ENCODE peak calls at places on chromosomes 16 and 17, in ten cellular contexts. J is vagina, P is A549, A is lower leg skin, T is esophagus squamous epithelium, G is BJ, K is NB4, Y is heart right ventricle, L is AG04450, O is pancreas. V is an unnamed sample.

GRCh38 chr16:23071202-23072083 is 77.8 kb downstream of the USP31 start:
- DNase-seq in J (no peak), P (no peak), A (no peak), T (no peak), G (no peak), K (no peak), Y (peak; percentile 50), L (no peak), O (no peak), V (no peak)

GRCh38 chr17:13429201-13429600 is 172.5 kb downstream of the HS3ST3A1 start:
- DNase-seq in J (no peak), P (no peak), A (no peak), T (no peak), G (peak; percentile 65), K (no peak), Y (no peak), L (peak; percentile 78), O (no peak), V (no peak)

GRCh38 chr17:50468120-50469004 is at the start of gene CHAD:
- DNase-seq in J (peak; percentile 86), P (no peak), A (no peak), T (no peak), G (no peak), K (no peak), Y (no peak), L (no peak), O (no peak), V (no peak)

GRCh38 chr16:57091200-57091989 is 988 bp upstream of the CPNE2 start:
- DNase-seq in J (no peak), P (peak; percentile 65), A (no peak), T (no peak), G (no peak), K (peak; percentile 47), Y (peak; percentile 36), L (no peak), O (no peak), V (no peak)

GRCh38 chr17:45228121-45228941 is 6.6 kb downstream of the FMNL1 start:
- DNase-seq in J (no peak), P (peak; percentile 73), A (no peak), T (no peak), G (no peak), K (no peak), Y (no peak), L (no peak), O (peak; percentile 78), V (no peak)

GRCh38 chr16:56241596-56241995 is 50.3 kb downstream of the GNAO1 start:
- DNase-seq in J (no peak), P (no peak), A (no peak), T (no peak), G (peak; percentile 47), K (no peak), Y (no peak), L (no peak), O (no peak), V (no peak)

GRCh38 chr16:15523092-15523541 is 88.7 kb downstream of the BMERB1 start:
- DNase-seq in J (no peak), P (peak; percentile 71), A (no peak), T (no peak), G (no peak), K (peak; percentile 70), Y (no peak), L (no peak), O (no peak), V (no peak)

GRCh38 chr16:81495321-81496234 is 51.0 kb downstream of the CMIP start:
- DNase-seq in J (no peak), P (no peak), A (no peak), T (no peak), G (no peak), K (peak; percentile 61), Y (no peak), L (no peak), O (peak; percentile 76), V (no peak)

GRCh38 chr17:37700881-37701280 is 44.0 kb downstream of the HNF1B start:
- DNase-seq in J (no peak), P (no peak), A (no peak), T (no peak), G (no peak), K (no peak), Y (no peak), L (no peak), O (no peak), V (no peak)

GRCh38 chr17:37699285-37699973 is 45.4 kb downstream of the HNF1B start:
- DNase-seq in J (no peak), P (no peak), A (no peak), T (no peak), G (no peak), K (no peak), Y (no peak), L (no peak), O (no peak), V (no peak)

GRCh38 chr17:37698856-37699255 is 46.0 kb downstream of the HNF1B start:
- DNase-seq in J (no peak), P (no peak), A (no peak), T (no peak), G (no peak), K (no peak), Y (no peak), L (no peak), O (no peak), V (no peak)

GRCh38 chr17:37702605-37703004 is 42.3 kb downstream of the HNF1B start:
- DNase-seq in J (no peak), P (peak; percentile 83), A (no peak), T (no peak), G (peak; percentile 72), K (no peak), Y (no peak), L (peak; percentile 41), O (no peak), V (no peak)

GRCh38 chr17:37701424-37702020 is 43.3 kb downstream of the HNF1B start:
- DNase-seq in J (no peak), P (peak; percentile 50), A (no peak), T (no peak), G (no peak), K (peak; percentile 55), Y (no peak), L (no peak), O (no peak), V (no peak)
- H3K4me3 ChIP-seq in J (no peak overlapping the region), P (no peak overlapping the region), A (no peak overlapping the region), T (no peak overlapping the region), G (no peak overlapping the region), K (peak overlapping the region; percentile 1), Y (no peak overlapping the region), L (no peak overlapping the region), O (no peak overlapping the region), V (no peak overlapping the region)

GRCh38 chr17:43659823-43660222 is 1.9 kb downstream of the MEOX1 start:
- DNase-seq in J (no peak), P (no peak), A (no peak), T (no peak), G (no peak), K (no peak), Y (no peak), L (no peak), O (no peak), V (no peak)

GRCh38 chr17:43658890-43659289 is 2.8 kb downstream of the MEOX1 start:
- DNase-seq in J (no peak), P (no peak), A (no peak), T (no peak), G (no peak), K (no peak), Y (no peak), L (no peak), O (no peak), V (no peak)

GRCh38 chr17:43660816-43661493 is 767 bp downstream of the MEOX1 start:
- DNase-seq in J (no peak), P (no peak), A (no peak), T (no peak), G (no peak), K (no peak), Y (no peak), L (no peak), O (no peak), V (no peak)

GRCh38 chr17:43661699-43662431 is at the start of gene MEOX1:
- DNase-seq in J (no peak), P (no peak), A (no peak), T (no peak), G (peak; percentile 41), K (no peak), Y (peak; percentile 56), L (no peak), O (no peak), V (peak; percentile 37)

DNA sequence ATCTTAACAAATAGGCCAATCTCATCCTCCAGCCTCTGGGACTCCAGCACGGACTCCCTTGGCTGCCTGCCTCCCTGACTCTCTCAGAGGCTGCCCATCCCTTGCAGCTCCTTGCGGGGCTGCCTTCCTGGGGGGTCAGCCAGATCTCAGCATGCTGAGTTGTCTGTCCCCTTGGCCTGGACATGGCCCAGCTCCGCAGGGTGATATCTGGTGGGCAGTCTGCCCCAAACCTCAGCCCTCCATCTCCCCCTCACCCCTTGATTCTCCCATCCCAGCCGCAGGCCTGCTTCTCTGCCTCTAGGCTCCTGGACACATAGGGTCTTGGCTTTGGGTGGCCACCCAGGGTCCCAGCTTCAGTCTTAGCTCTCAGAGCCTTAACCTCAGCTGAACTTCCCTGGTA is 1.5 kb downstream of the MEOX1 start:
- DNase-seq in J (no peak), P (no peak), A (no peak), T (no peak), G (no peak), K (no peak), Y (no peak), L (no peak), O (no peak), V (no peak)
- TF ChIP-seq CTCF in J (no peak), P (no peak), A (no peak), T (no peak), G (no peak), K (no peak), Y (no peak), L (no peak), O (no peak), V (no peak)

GRCh38 chr16:88703486-88704309 is 2.5 kb downstream of the RNF166 start:
- DNase-seq in J (no peak), P (no peak), A (no peak), T (no peak), G (no peak), K (peak; percentile 98), Y (peak; percentile 40), L (no peak), O (no peak), V (no peak)

GRCh38 chr16:88700322-88700635 is 5.9 kb downstream of the RNF166 start:
- DNase-seq in J (no peak), P (no peak), A (no peak), T (no peak), G (no peak), K (no peak), Y (no peak), L (no peak), O (no peak), V (no peak)

GRCh38 chr16:88702364-88703210 is 3.6 kb downstream of the RNF166 start:
- DNase-seq in J (no peak), P (no peak), A (no peak), T (no peak), G (no peak), K (peak; percentile 87), Y (no peak), L (no peak), O (no peak), V (no peak)

GRCh38 chr16:88700636-88701482 is 5.3 kb downstream of the RNF166 start:
- DNase-seq in J (no peak), P (no peak), A (peak; percentile 88), T (peak; percentile 90), G (no peak), K (peak; percentile 100), Y (peak; percentile 95), L (peak; percentile 46), O (no peak), V (no peak)

GRCh38 chr16:88701541-88702363 is 4.5 kb downstream of the RNF166 start:
- DNase-seq in J (no peak), P (no peak), A (no peak), T (no peak), G (no peak), K (no peak), Y (peak; percentile 45), L (no peak), O (no peak), V (no peak)
- H3K4me3 ChIP-seq in J (peak overlapping the region; percentile 13), P (no peak overlapping the region), A (no peak overlapping the region), T (no peak overlapping the region), G (no peak overlapping the region), K (peak overlapping the region; percentile 95), Y (peak overlapping the region; percentile 37), L (no peak overlapping the region), O (no peak overlapping the region), V (peak overlapping the region; percentile 36)

GRCh38 chr17:57868007-57868774 is 18.3 kb upstream of the MRPS23 start:
- DNase-seq in J (no peak), P (peak; percentile 92), A (peak; percentile 79), T (peak; percentile 32), G (peak; percentile 73), K (peak; percentile 96), Y (peak; percentile 73), L (peak; percentile 71), O (peak; percentile 86), V (peak; percentile 33)
- TF ChIP-seq CTCF in J (peak; percentile 48), P (peak; percentile 50), A (no peak), T (no peak), G (peak; percentile 72), K (peak; percentile 8), Y (peak; percentile 54), L (peak; percentile 58), O (peak; percentile 18), V (peak; percentile 69)

V was measured in GM12864.